ENCODE peak calls at places on chromosome 1, in four cellular contexts. L is HL-60, Q is memory B cell, W is HS-5. N is an unnamed sample.

GRCh38 chr1:194069168-194069830 is 882.9 kb upstream of the B3GALT2 start:
- DNase-seq in L (peak), Q (no peak), W (no peak), N (no peak)

GRCh38 chr1:71796044-71796443 is 486.3 kb downstream of the NEGR1 start:
- DNase-seq in L (no peak), Q (no peak), W (no peak), N (no peak)

GRCh38 chr1:41724248-41724647 is 194.5 kb downstream of the HIVEP3 start:
- DNase-seq in L (no peak), Q (no peak), W (no peak), N (no peak)

GRCh38 chr1:48924099-48924498 is 147.4 kb upstream of the BEND5 start:
- DNase-seq in L (no peak), Q (no peak), W (no peak), N (no peak)

GRCh38 chr1:62228883-62229187 is 34.2 kb downstream of the L1TD1 start:
- DNase-seq in L (no peak), Q (no peak), W (no peak), N (no peak)

GRCh38 chr1:157410457-157410856 is 141.9 kb downstream of the FCRL5 start:
- DNase-seq in L (no peak), Q (no peak), W (no peak), N (no peak)

GRCh38 chr1:153474349-153474748 is 13.9 kb upstream of the S100A7 start:
- DNase-seq in L (peak), Q (no peak), W (no peak), N (no peak)

GRCh38 chr1:185920602-185921001 is 186.4 kb downstream of the HMCN1 start:
- DNase-seq in L (no peak), Q (no peak), W (no peak), N (no peak)

GRCh38 chr1:15991427-15992186 is 12.4 kb upstream of the SRARP start:
- DNase-seq in L (no peak), Q (no peak), W (no peak), N (no peak)

N was measured in AML-193.